ENCODE peak calls at places on chromosomes 11 and 22, in nine cellular contexts. N is skeletal muscle cell, S is AG08396, W is lower leg skin, U is right lobe of liver, A is hypothalamus, B is GF-D8, J is DMS79, Z is AG08395. T is an unnamed sample.

GRCh38 chr11:18749681-18750319 is 23.8 kb upstream of the IGSF22 start:
- DNase-seq in N (peak; percentile 29), S (peak; percentile 78), W (peak; percentile 54), U (no peak), A (no peak), B (no peak), J (no peak), Z (peak; percentile 88), T (no peak)

GRCh38 chr11:73995731-73996130 is 13.1 kb upstream of the UCP2 start:
- DNase-seq in N (no peak), S (no peak), W (no peak), U (no peak), A (no peak), B (no peak), J (no peak), Z (no peak), T (no peak)

GRCh38 chr11:65380460-65381126 is 1.9 kb downstream of the SLC25A45 start:
- DNase-seq in N (no peak), S (no peak), W (no peak), U (no peak), A (no peak), B (no peak), J (no peak), Z (no peak), T (no peak)

GRCh38 chr11:7060828-7061227 is 28.0 kb upstream of the RBMXL2 start:
- DNase-seq in N (peak; percentile 25), S (peak; percentile 63), W (no peak), U (no peak), A (no peak), B (no peak), J (no peak), Z (peak; percentile 32), T (no peak)

GRCh38 chr11:86869966-86870570 is 69.7 kb downstream of the PRSS23 start:
- DNase-seq in N (peak; percentile 19), S (peak; percentile 83), W (peak; percentile 63), U (no peak), A (peak; percentile 2), B (no peak), J (no peak), Z (peak; percentile 85), T (peak; percentile 17)

GRCh38 chr22:36588285-36588684 is 59.3 kb upstream of the EIF3D start:
- DNase-seq in N (no peak), S (no peak), W (no peak), U (peak; percentile 19), A (no peak), B (no peak), J (no peak), Z (no peak), T (no peak)

GRCh38 chr22:43129426-43130425 is 13.5 kb downstream of the MCAT start:
- DNase-seq in N (no peak), S (no peak), W (no peak), U (no peak), A (no peak), B (peak; percentile 47), J (no peak), Z (no peak), T (no peak)

GRCh38 chr22:33539902-33540751 is 380.1 kb downstream of the LARGE1 start:
- DNase-seq in N (no peak), S (peak; percentile 22), W (peak; percentile 55), U (peak; percentile 80), A (no peak), B (no peak), J (no peak), Z (peak; percentile 39), T (peak; percentile 45)

GRCh38 chr11:63534895-63535461 is 1.6 kb upstream of the PLAAT4 start:
- DNase-seq in N (no peak), S (no peak), W (no peak), U (no peak), A (no peak), B (no peak), J (no peak), Z (no peak), T (no peak)

GRCh38 chr11:120104041-120104440 is 33.9 kb downstream of the TRIM29 start:
- DNase-seq in N (no peak), S (no peak), W (no peak), U (no peak), A (no peak), B (no peak), J (no peak), Z (no peak), T (no peak)

GRCh38 chr11:112797653-112798293 is 163.4 kb upstream of the NCAM1 start:
- DNase-seq in N (no peak), S (no peak), W (no peak), U (no peak), A (peak; percentile 48), B (no peak), J (no peak), Z (peak; percentile 28), T (peak; percentile 46)

GRCh38 chr22:37369536-37369935 is 57.7 kb downstream of the ELFN2 start:
- DNase-seq in N (no peak), S (no peak), W (no peak), U (no peak), A (no peak), B (no peak), J (no peak), Z (no peak), T (no peak)

GRCh38 chr11:31808721-31809542 is 2.2 kb downstream of the PAX6 start:
- DNase-seq in N (no peak), S (no peak), W (no peak), U (no peak), A (no peak), B (no peak), J (no peak), Z (no peak), T (no peak)

GRCh38 chr22:39956932-39957664 is 3.1 kb upstream of the TMA7B start:
- DNase-seq in N (no peak), S (no peak), W (no peak), U (no peak), A (no peak), B (peak; percentile 61), J (no peak), Z (no peak), T (no peak)

GRCh38 chr11:127521413-127521812 is 520.8 kb upstream of the KIRREL3 start:
- DNase-seq in N (no peak), S (peak; percentile 30), W (no peak), U (no peak), A (no peak), B (no peak), J (no peak), Z (no peak), T (no peak)

GRCh38 chr11:119772581-119772980 is 43.6 kb upstream of the NECTIN1 start:
- DNase-seq in N (no peak), S (no peak), W (no peak), U (no peak), A (no peak), B (no peak), J (no peak), Z (no peak), T (no peak)

GRCh38 chr22:37991738-37992442 is 7.5 kb upstream of the SOX10 start:
- DNase-seq in N (no peak), S (no peak), W (no peak), U (no peak), A (no peak), B (no peak), J (no peak), Z (no peak), T (no peak)

GRCh38 chr22:29756341-29756740 is 10.5 kb downstream of the ZMAT5 start:
- DNase-seq in N (no peak), S (no peak), W (no peak), U (no peak), A (no peak), B (no peak), J (no peak), Z (no peak), T (no peak)

GRCh38 chr11:86955674-86956522 is 703 bp upstream of the FZD4 start:
- DNase-seq in N (peak; percentile 49), S (peak; percentile 85), W (peak; percentile 73), U (peak; percentile 86), A (peak; percentile 43), B (no peak), J (peak; percentile 37), Z (peak; percentile 65), T (peak; percentile 81)

T was measured in gastrocnemius medialis.